ENCODE peak calls at places on chromosomes 7 and 10, in seven cellular contexts. A is brain microvascular endothelial cell; K is hepatocyte; J is spleen; W is activated CD8-positive, alpha-beta T cell treated with anti-CD3 and anti-CD28 coated beads for 36 hours; P is colonic mucosa; U is CD8-positive, alpha-beta T cell. Y is an unnamed sample.
A peak's percentile ranks its signal among the peaks of the same experiment; 100 is the strongest.

GRCh38 chr7:107076781-107077698 is 32.5 kb downstream of the PRKAR2B start:
- DNase-seq in A (no peak), K (no peak), J (no peak), W (no peak), P (no peak), U (no peak), Y (no peak)

GRCh38 chr10:117675516-117675915 is 133.0 kb downstream of the EMX2 start:
- DNase-seq in A (no peak), K (no peak), J (no peak), W (no peak), P (no peak), U (no peak), Y (no peak)

GRCh38 chr7:110921478-110922210 is 169.3 kb upstream of the LRRN3 start:
- DNase-seq in A (no peak), K (no peak), J (no peak), W (no peak), P (no peak), U (no peak), Y (no peak)

GRCh38 chr10:35006836-35007235 is 83.3 kb downstream of the CUL2 start:
- DNase-seq in A (no peak), K (no peak), J (no peak), W (no peak), P (no peak), U (no peak), Y (no peak)

GRCh38 chr10:50593523-50593922 is 30.2 kb downstream of the SGMS1 start:
- DNase-seq in A (no peak), K (no peak), J (no peak), W (no peak), P (no peak), U (no peak), Y (no peak)

GRCh38 chr7:4631664-4632171 is 50.4 kb upstream of the FOXK1 start:
- DNase-seq in A (peak; percentile 84), K (peak; percentile 93), J (peak; percentile 65), W (no peak), P (peak; percentile 81), U (no peak), Y (peak; percentile 67)

GRCh38 chr7:103446046-103446520 is at the start of gene SLC26A5:
- DNase-seq in A (no peak), K (peak; percentile 65), J (peak; percentile 71), W (no peak), P (peak; percentile 66), U (no peak), Y (no peak)

GRCh38 chr10:62818426-62819011 is 2.4 kb upstream of the EGR2 start:
- DNase-seq in A (no peak), K (peak; percentile 59), J (peak; percentile 89), W (peak; percentile 77), P (peak; percentile 29), U (peak; percentile 39), Y (peak; percentile 69)

GRCh38 chr10:47091421-47091820 is 180.2 kb downstream of the PTPN20 start:
- DNase-seq in A (no peak), K (no peak), J (no peak), W (no peak), P (no peak), U (no peak), Y (no peak)

GRCh38 chr10:30993155-30993554 is 38.5 kb downstream of the ZNF438 start:
- DNase-seq in A (no peak), K (no peak), J (no peak), W (no peak), P (no peak), U (no peak), Y (no peak)

GRCh38 chr10:71080381-71081228 is 131.8 kb upstream of the UNC5B start:
- DNase-seq in A (no peak), K (no peak), J (peak; percentile 62), W (no peak), P (peak; percentile 6), U (no peak), Y (peak; percentile 35)

DNA sequence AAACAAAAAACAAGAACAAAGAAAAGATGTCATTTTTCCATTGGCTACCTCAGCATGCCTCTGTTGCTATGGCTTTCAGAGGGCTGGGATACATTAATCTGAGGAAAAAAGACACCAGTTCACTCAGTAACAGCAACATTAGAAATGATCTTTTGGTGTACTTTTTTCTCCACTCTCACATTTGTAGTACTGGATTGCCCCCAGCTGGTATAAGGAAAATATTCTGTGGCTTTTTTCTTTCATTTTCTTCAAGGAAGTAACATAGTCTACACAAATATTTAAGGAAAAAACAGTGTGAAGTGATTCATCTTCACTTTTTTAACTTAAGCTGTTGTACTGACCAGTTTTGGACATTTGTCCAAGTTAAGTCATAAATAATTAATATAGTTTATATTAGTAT is 482.3 kb downstream of the SORCS1 start:
- DNase-seq in A (no peak), K (peak; percentile 7), J (no peak), W (no peak), P (no peak), U (no peak), Y (no peak)
- TF ChIP-seq CTCF in A (no peak), K (peak; percentile 36), J (no peak), W (no peak), P (no peak), U (no peak), Y (no peak)

DNA sequence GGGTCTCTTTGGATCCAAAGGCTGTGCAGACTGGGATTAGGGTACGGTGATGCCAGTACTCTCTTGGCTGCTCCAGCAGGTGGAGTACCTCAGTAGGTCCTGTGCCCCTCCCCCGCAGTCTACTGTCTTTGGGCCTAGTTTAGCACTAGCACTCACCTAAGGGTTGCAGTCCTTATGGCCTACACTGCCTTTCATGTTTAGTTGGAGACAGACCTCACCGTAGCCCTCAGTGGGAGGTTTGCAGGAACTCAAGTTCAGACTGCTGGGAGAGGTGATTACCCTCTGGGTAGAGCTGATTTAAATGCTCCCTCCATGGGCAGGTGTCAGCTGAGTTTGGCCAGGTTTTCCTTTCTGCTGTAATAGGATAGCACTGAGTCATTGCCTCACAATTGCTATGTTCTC is 210.8 kb upstream of the TMEM196 start:
- DNase-seq in A (no peak), K (peak; percentile 14), J (peak; percentile 67), W (peak; percentile 3), P (no peak), U (no peak), Y (no peak)
- TF ChIP-seq CTCF in A (peak; percentile 29), K (no peak), J (no peak), W (no peak), P (no peak), U (no peak), Y (no peak)

GRCh38 chr10:32893431-32893830 is 64.6 kb downstream of the ITGB1 start:
- DNase-seq in A (no peak), K (no peak), J (no peak), W (no peak), P (no peak), U (no peak), Y (no peak)
- TF ChIP-seq CTCF in A (peak; percentile 31), K (no peak), J (no peak), W (no peak), P (no peak), U (no peak), Y (no peak)

GRCh38 chr7:40709077-40709964 is 574.5 kb downstream of the SUGCT start:
- DNase-seq in A (no peak), K (no peak), J (no peak), W (peak; percentile 17), P (no peak), U (no peak), Y (no peak)

GRCh38 chr7:40701836-40702551 is 567.2 kb downstream of the SUGCT start:
- DNase-seq in A (no peak), K (no peak), J (no peak), W (peak; percentile 25), P (no peak), U (no peak), Y (no peak)

GRCh38 chr7:40706829-40707228 is 572.0 kb downstream of the SUGCT start:
- DNase-seq in A (no peak), K (no peak), J (no peak), W (no peak), P (no peak), U (no peak), Y (no peak)

GRCh38 chr7:40700653-40701475 is 566.1 kb downstream of the SUGCT start:
- DNase-seq in A (no peak), K (peak; percentile 16), J (no peak), W (peak; percentile 73), P (no peak), U (no peak), Y (no peak)

DNA sequence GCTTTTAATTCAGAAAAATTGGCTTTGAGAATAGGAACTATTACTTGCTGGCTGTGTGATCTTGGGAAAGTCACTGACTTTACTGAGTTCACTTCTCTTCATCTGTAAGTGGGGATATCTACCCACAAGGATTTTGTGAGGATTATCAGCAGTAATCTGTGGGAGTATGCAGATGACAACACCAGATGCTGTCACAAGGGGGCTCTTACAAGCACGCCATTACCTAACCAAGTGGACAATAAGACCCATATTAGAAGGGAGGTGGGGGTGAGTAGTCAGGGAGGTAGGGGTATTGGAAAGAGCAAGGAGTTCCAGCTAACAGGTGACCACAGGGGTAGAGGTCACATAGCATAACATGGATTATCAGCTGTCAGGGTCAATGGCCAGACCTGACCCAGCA is 569.4 kb downstream of the SUGCT start:
- DNase-seq in A (no peak), K (no peak), J (no peak), W (no peak), P (no peak), U (no peak), Y (no peak)
- TF ChIP-seq CTCF in A (peak; percentile 30), K (no peak), J (no peak), W (no peak), P (no peak), U (no peak), Y (no peak)

GRCh38 chr7:157428554-157428945 is 91.7 kb downstream of the DNAJB6 start:
- DNase-seq in A (no peak), K (no peak), J (peak; percentile 71), W (no peak), P (no peak), U (no peak), Y (no peak)

GRCh38 chr7:157427811-157428553 is 91.2 kb downstream of the DNAJB6 start:
- DNase-seq in A (no peak), K (no peak), J (peak; percentile 62), W (no peak), P (no peak), U (no peak), Y (no peak)

GRCh38 chr7:157429680-157430224 is 92.9 kb downstream of the DNAJB6 start:
- DNase-seq in A (no peak), K (no peak), J (no peak), W (no peak), P (no peak), U (peak; percentile 2), Y (no peak)

GRCh38 chr7:157430721-157431120 is 93.9 kb downstream of the DNAJB6 start:
- DNase-seq in A (no peak), K (no peak), J (no peak), W (no peak), P (no peak), U (no peak), Y (no peak)

GRCh38 chr7:157429001-157429679 is 92.3 kb downstream of the DNAJB6 start:
- DNase-seq in A (no peak), K (no peak), J (peak; percentile 61), W (no peak), P (no peak), U (no peak), Y (no peak)
- TF ChIP-seq CTCF in A (no peak), K (no peak), J (no peak), W (no peak), P (no peak), U (no peak), Y (no peak)